ENCODE peak calls at places on chromosomes 6 and 20, in seven cellular contexts. E is esophagus muscularis mucosa, Z is HL-60, M is heart left ventricle, K is astrocyte of the spinal cord, Q is AG10803, Y is tibial artery. T is an unnamed sample.

GRCh38 chr6:41051873-41052272 is 1.1 kb upstream of the APOBEC2 start:
- DNase-seq in E (no peak), Z (no peak), M (no peak), K (no peak), Q (no peak), Y (no peak), T (no peak)

GRCh38 chr6:169332250-169332649 is 78.6 kb upstream of the THBS2 start:
- DNase-seq in E (peak; percentile 85), Z (no peak), M (no peak), K (no peak), Q (no peak), Y (no peak), T (no peak)

GRCh38 chr20:37954626-37955025 is 51.7 kb downstream of the VSTM2L start:
- DNase-seq in E (peak; percentile 85), Z (no peak), M (no peak), K (no peak), Q (no peak), Y (peak; percentile 21), T (peak; percentile 42)

GRCh38 chr6:36592221-36592655 is 1.9 kb upstream of the SRSF3 start:
- DNase-seq in E (no peak), Z (no peak), M (no peak), K (no peak), Q (no peak), Y (peak; percentile 38), T (peak; percentile 45)

GRCh38 chr6:87756858-87757257 is 54.8 kb upstream of the AKIRIN2 start:
- DNase-seq in E (no peak), Z (peak; percentile 99), M (no peak), K (peak; percentile 76), Q (peak; percentile 93), Y (no peak), T (peak; percentile 32)

GRCh38 chr6:116531675-116532570 is 13.6 kb downstream of the TRAPPC3L start:
- DNase-seq in E (no peak), Z (peak; percentile 42), M (peak; percentile 55), K (peak; percentile 81), Q (peak; percentile 74), Y (peak; percentile 64), T (no peak)

GRCh38 chr6:39841291-39841690 is 49.1 kb downstream of the DAAM2 start:
- DNase-seq in E (no peak), Z (no peak), M (no peak), K (no peak), Q (no peak), Y (no peak), T (no peak)

GRCh38 chr20:58169441-58169840 is 59.0 kb downstream of the ANKRD60 start:
- DNase-seq in E (no peak), Z (no peak), M (no peak), K (peak; percentile 86), Q (peak; percentile 79), Y (no peak), T (no peak)

GRCh38 chr6:89295981-89296380 is 19.1 kb downstream of the GABRR2 start:
- DNase-seq in E (peak; percentile 53), Z (no peak), M (no peak), K (no peak), Q (no peak), Y (no peak), T (peak; percentile 43)

GRCh38 chr6:161101517-161101916 is 109.9 kb downstream of the MAP3K4 start:
- DNase-seq in E (no peak), Z (no peak), M (no peak), K (peak; percentile 11), Q (no peak), Y (no peak), T (no peak)
- TF ChIP-seq CTCF in E (peak; percentile 9), Z (no peak), M (no peak), K (peak; percentile 50), Q (peak; percentile 27), Y (no peak), T (no peak)

GRCh38 chr6:141199074-141199473 is 933.7 kb upstream of the GJE1 start:
- DNase-seq in E (no peak), Z (no peak), M (no peak), K (peak; percentile 16), Q (peak; percentile 42), Y (no peak), T (no peak)

DNA sequence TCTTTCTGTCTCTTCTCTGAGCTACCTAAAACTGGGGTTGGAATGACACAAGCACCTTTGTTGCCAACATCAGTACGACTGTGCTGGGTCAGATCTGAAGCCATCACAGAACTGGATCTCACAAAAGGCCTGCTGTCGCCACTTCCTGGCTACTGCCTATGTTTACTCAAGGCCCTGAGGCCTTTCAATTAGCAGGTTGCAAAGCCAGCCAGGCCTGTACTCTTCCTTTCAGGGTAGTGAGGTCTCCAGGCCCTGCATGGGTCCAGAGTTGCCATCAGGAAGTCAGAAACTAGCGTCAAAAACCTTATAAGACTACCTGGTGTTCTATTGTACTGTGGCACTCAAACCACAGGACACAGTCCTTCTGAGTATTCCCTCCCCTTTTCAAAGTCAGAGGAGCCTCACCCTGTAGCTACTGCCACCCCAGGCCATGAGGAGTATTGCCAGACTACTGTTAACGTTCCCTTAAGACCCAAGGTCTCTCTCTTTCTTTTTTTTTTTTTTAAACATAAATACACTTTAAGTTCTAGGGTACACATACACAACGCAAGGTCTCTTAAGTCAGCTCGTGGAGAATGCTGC is 937.4 kb upstream of the GJE1 start:
- DNase-seq in E (no peak), Z (no peak), M (no peak), K (no peak), Q (no peak), Y (no peak), T (no peak)
- TF ChIP-seq CTCF in E (no peak), Z (no peak), M (no peak), K (no peak), Q (no peak), Y (no peak), T (no peak)

GRCh38 chr6:167090171-167090570 is 32.7 kb upstream of the CCR6 start:
- DNase-seq in E (peak; percentile 86), Z (no peak), M (no peak), K (no peak), Q (no peak), Y (no peak), T (no peak)
- TF ChIP-seq CTCF in E (no peak), Z (no peak), M (no peak), K (no peak), Q (no peak), Y (no peak), T (no peak)

GRCh38 chr20:22866757-22867425 is 168.2 kb upstream of the SSTR4 start:
- DNase-seq in E (no peak), Z (no peak), M (no peak), K (peak; percentile 18), Q (no peak), Y (no peak), T (no peak)

GRCh38 chr20:22861990-22862389 is 173.1 kb upstream of the SSTR4 start:
- DNase-seq in E (no peak), Z (no peak), M (peak; percentile 68), K (no peak), Q (no peak), Y (no peak), T (no peak)

GRCh38 chr20:22861231-22861980 is 173.7 kb upstream of the SSTR4 start:
- DNase-seq in E (no peak), Z (no peak), M (no peak), K (no peak), Q (peak; percentile 12), Y (no peak), T (no peak)

GRCh38 chr20:22863881-22864280 is 171.2 kb upstream of the SSTR4 start:
- DNase-seq in E (no peak), Z (no peak), M (no peak), K (peak; percentile 2), Q (no peak), Y (no peak), T (no peak)

GRCh38 chr20:22862645-22863230 is 172.4 kb upstream of the SSTR4 start:
- DNase-seq in E (no peak), Z (no peak), M (peak; percentile 62), K (no peak), Q (no peak), Y (no peak), T (no peak)
- TF ChIP-seq CTCF in E (no peak), Z (no peak), M (no peak), K (no peak), Q (no peak), Y (no peak), T (no peak)

GRCh38 chr6:166768761-166769160 is 141.7 kb upstream of the RPS6KA2 start:
- DNase-seq in E (no peak), Z (no peak), M (no peak), K (no peak), Q (no peak), Y (no peak), T (no peak)

GRCh38 chr6:166772518-166772917 is 145.5 kb upstream of the RPS6KA2 start:
- DNase-seq in E (no peak), Z (no peak), M (no peak), K (no peak), Q (no peak), Y (no peak), T (peak; percentile 28)

GRCh38 chr6:166769648-166770047 is 142.6 kb upstream of the RPS6KA2 start:
- DNase-seq in E (no peak), Z (no peak), M (no peak), K (no peak), Q (no peak), Y (no peak), T (peak; percentile 58)

GRCh38 chr6:166771701-166772100 is 144.7 kb upstream of the RPS6KA2 start:
- DNase-seq in E (no peak), Z (no peak), M (no peak), K (no peak), Q (no peak), Y (no peak), T (peak; percentile 60)

GRCh38 chr6:166770216-166771116 is 143.4 kb upstream of the RPS6KA2 start:
- DNase-seq in E (no peak), Z (no peak), M (no peak), K (no peak), Q (no peak), Y (no peak), T (peak; percentile 25)
- TF ChIP-seq CTCF in E (no peak), Z (no peak), M (no peak), K (peak; percentile 34), Q (peak; percentile 14), Y (no peak), T (no peak)

T was measured in lower leg skin.